ENCODE peak calls at places on chromosomes 12 and 14, in four cellular contexts. P is HCT116, G is A549, K is NB4. E is an unnamed sample.

GRCh38 chr12:24244231-24244630 is 294.8 kb upstream of the SOX5 start:
- DNase-seq in G (no peak), K (no peak), P (no peak), E (no peak)

GRCh38 chr12:77104792-77105191 is 39.4 kb upstream of the E2F7 start:
- DNase-seq in G (no peak), K (no peak), P (peak), E (peak)

GRCh38 chr14:72965249-72965648 is 39.0 kb downstream of the DCAF4 start:
- DNase-seq in P (no peak), K (peak), G (no peak), E (no peak)

GRCh38 chr12:72141381-72141780 is 130.8 kb upstream of the TRHDE start:
- DNase-seq in G (no peak), K (peak), P (peak), E (no peak)

GRCh38 chr12:1843641-1844005 is 23.3 kb downstream of the LRTM2 start:
- DNase-seq in P (no peak), G (no peak), K (no peak), E (no peak)

GRCh38 chr14:89773644-89774316 is 180.8 kb downstream of the EFCAB11 start:
- DNase-seq in P (no peak), G (peak), K (peak), E (peak)

GRCh38 chr12:24496755-24497154 is 452.1 kb downstream of the BCAT1 start:
- DNase-seq in G (no peak), K (no peak), P (no peak), E (no peak)

GRCh38 chr12:115507951-115508722 is 769.4 kb downstream of the MED13L start:
- DNase-seq in G (no peak), K (no peak), P (no peak), E (no peak)

GRCh38 chr12:124938606-124939427 is 24.4 kb upstream of the UBC start:
- DNase-seq in K (no peak), P (peak), G (no peak), E (peak)

GRCh38 chr12:102433304-102433703 is 47.1 kb downstream of the IGF1 start:
- DNase-seq in K (no peak), P (no peak), G (no peak), E (peak)

GRCh38 chr12:27309293-27309994 is 23.2 kb upstream of the BMAL2 start:
- DNase-seq in K (no peak), G (no peak), P (no peak), E (no peak)

GRCh38 chr12:26648584-26648983 is 184.4 kb downstream of the ITPR2 start:
- DNase-seq in K (no peak), P (no peak), G (peak), E (peak)

GRCh38 chr12:89781161-89781560 is 72.5 kb upstream of the ATP2B1 start:
- DNase-seq in G (no peak), P (no peak), K (peak), E (no peak)

GRCh38 chr12:89781961-89782360 is 73.3 kb upstream of the ATP2B1 start:
- DNase-seq in K (no peak), P (no peak), G (no peak), E (no peak)

GRCh38 chr12:89775336-89776005 is 66.8 kb upstream of the ATP2B1 start:
- DNase-seq in K (no peak), G (peak), P (no peak), E (no peak)

GRCh38 chr12:89779090-89779489 is 70.5 kb upstream of the ATP2B1 start:
- DNase-seq in P (no peak), K (no peak), G (no peak), E (no peak)

DNA sequence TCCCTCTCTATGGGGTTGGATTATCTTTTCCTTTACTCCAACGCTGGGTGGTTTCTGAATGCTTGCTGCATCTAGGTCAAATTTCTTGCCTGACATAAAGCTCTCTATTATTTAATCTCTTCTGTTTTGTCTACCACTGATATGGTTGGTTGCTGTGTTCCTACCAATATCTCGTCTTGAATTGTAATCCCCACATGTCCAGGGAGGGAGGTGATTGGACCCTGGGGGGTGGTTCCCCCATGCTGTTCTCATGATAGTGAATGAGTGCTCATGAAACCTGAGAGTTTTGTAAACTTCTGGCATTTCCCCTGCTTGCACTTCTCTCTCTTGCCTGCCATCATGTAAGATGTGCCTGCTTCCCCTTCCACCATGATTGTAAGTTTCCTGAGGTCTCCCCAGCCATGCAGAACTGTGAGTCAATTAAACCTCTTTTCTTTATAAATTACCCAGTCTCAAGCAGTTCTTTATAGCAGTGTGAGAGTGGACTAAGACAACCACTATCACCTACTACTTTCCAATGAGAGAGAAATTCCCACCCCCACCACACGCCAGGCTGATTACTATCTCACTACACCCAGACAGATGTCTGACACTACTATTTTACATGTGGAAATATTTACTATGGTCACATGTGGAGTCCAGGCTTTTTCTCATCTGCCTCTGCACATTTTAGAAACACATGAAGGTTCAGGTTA is 69.2 kb upstream of the ATP2B1 start:
- DNase-seq in P (no peak), G (no peak), K (no peak), E (no peak)
- TF ChIP-seq MAX in P (no peak), G (no peak), K (no peak), E (no peak)

DNA sequence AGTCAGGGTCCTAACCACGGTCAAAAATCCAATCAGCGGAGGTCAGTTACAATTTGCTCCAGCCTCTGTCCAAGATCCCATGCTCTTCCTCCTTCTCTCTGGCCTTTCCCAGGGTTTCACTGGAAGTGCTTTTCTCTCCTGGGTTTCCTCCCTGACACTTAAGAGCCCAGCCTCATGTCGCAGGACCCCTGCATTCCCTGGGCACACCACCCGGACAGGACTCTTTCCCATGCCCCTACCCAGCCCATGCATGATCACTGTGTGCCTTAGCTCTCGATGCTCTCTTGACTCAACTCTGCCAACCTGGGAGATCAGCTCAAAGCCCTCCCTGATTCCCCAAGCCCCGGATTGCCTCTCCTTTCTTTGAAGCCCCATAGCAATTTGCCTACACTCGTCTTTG is 15.5 kb upstream of the TAC3 start:
- DNase-seq in K (no peak), G (no peak), P (no peak), E (no peak)
- TF ChIP-seq MAX in K (no peak), G (no peak), P (no peak), E (no peak)

DNA sequence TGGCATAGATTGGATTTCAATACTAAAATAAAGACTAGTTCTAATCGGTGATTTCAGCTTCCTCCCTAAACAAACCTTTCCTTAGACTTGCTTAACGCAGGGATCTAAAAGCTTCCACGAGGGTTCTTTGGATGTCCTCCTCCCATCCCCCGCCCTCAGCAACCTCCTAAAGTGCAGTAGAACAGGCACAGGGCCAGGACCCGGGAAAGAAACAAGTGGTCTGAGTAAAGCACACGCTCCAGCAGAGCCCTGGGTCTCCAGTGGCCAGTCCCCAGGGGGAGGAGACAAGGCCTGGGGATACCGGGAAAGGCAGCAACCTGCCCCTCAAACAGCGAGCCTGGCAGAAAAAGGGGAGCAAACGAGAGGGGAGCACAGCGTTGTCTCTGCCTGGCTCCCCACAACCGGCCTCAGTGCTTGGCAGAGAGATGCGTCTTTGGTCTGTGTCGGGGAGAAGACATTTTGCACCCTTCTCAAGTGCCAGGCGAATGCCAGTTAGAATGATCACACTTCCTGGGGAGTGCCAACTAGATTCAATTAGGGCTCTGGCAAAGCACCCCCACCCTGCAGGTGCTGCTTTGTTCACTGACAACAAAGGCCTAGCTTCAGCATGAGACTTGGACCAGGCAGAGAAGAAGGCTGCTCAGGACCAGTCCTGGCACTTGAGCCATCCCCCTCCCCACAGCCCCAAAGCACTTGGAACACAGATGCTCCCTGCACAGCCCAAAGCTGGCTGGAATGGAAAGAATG is 17.1 kb upstream of the SLC6A12 start:
- DNase-seq in K (no peak), G (no peak), P (no peak), E (no peak)
- TF ChIP-seq MAX in K (no peak), G (no peak), P (no peak), E (no peak)

GRCh38 chr12:4228122-4228580 is 45.4 kb upstream of the CCND2 start:
- DNase-seq in K (no peak), P (no peak), G (no peak), E (no peak)
- TF ChIP-seq MAX in K (no peak), P (no peak), G (no peak), E (no peak)

DNA sequence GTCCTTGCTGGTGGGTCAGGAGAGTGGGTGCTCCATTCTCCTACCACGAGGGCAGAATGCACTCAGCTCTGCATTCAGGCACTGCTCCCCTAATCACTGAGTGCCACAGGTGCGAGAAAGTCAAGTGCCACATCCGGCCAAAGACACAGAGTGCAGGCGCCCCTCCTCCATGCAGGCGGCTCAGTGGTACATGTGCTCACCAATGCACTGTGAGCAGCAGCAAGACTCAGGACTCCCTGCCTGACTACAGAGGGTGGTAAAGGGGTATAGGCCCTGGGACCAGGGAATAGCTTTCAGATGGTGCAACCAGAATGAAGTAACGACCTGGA is 32.9 kb downstream of the ZFYVE21 start:
- DNase-seq in P (no peak), K (no peak), G (no peak), E (no peak)
- TF ChIP-seq MAX in P (no peak), K (no peak), G (no peak), E (no peak)

DNA sequence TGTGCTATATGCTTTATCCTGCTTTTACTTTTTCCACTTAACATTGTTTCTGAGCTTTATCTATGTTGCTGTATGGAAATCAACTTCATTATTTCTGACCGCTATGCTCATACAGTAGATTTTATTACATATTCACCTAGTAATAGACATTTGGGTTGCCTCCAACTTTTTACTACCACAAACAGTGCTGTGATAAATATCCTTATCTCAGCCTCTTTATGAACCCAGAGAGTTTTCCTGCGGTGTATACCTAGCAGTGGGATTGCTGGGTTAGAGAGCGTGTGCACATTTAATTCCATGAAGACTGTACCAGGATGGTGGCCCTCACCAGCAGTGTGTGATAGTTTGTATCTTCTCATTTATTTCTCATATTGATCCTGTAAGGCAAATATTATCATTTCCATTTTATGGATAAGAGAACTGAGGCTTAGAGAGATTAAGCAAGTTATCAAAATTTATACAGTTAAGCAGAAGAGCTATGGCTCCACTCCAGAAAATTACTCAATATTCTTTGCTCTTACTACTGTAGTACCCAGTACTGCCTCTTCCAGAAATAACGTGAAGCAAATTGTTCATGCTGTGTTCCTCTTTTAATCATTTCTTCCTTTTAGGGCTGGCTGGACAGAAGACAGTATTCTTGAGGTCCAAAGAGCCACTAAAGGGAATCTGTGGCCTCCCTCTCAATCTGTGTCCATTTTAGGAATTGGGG is 26.3 kb upstream of the CISTR start:
- DNase-seq in K (peak), P (no peak), G (no peak), E (no peak)
- TF ChIP-seq MAX in K (no peak), P (no peak), G (no peak), E (no peak)

GRCh38 chr12:63991036-63991547 is 146.6 kb downstream of the SRGAP1 start:
- DNase-seq in G (no peak), P (no peak), K (no peak), E (no peak)

GRCh38 chr12:63994704-63995103 is 150.2 kb downstream of the SRGAP1 start:
- DNase-seq in K (no peak), G (no peak), P (no peak), E (no peak)

GRCh38 chr12:63985456-63985855 is 141.0 kb downstream of the SRGAP1 start:
- DNase-seq in P (no peak), G (no peak), K (no peak), E (no peak)

GRCh38 chr12:63985945-63986344 is 141.4 kb downstream of the SRGAP1 start:
- DNase-seq in K (no peak), G (no peak), P (no peak), E (no peak)

GRCh38 chr12:63989301-63989845 is 144.9 kb downstream of the SRGAP1 start:
- DNase-seq in G (no peak), P (no peak), K (no peak), E (peak)
- TF ChIP-seq MAX in G (no peak), P (no peak), K (no peak), E (no peak)

E was measured in endothelial cell of umbilical vein.